ENCODE peak calls at places on chromosomes 6 and 20, in ten cellular contexts. E is head of caudate nucleus, V is A549, C is NCI-H2171 treated with DMSO at 0.1 percent for 48 hours, T is NCI-H1930, O is right cardiac atrium, I is fibroblast of lung, K is HS-5, N is LoVo, Z is cerebellum. A is an unnamed sample.

GRCh38 chr6:156028310-156029131 is 572.9 kb upstream of the NOX3 start:
- DNase-seq in C (no peak), N (no peak), O (no peak), K (no peak), T (no peak), I (peak; percentile 5), Z (no peak), E (no peak), V (no peak), A (no peak)

GRCh38 chr6:142474446-142475289 is 172.9 kb downstream of the ADGRG6 start:
- DNase-seq in Z (peak; percentile 27), C (peak; percentile 80), O (no peak), T (peak; percentile 16), E (peak; percentile 57), N (peak; percentile 52), V (peak; percentile 65), K (peak; percentile 46), I (peak; percentile 80), A (peak; percentile 71)

GRCh38 chr6:160167547-160168391 is 46.2 kb downstream of the SLC22A1 start:
- DNase-seq in T (no peak), K (no peak), C (peak; percentile 10), V (no peak), E (no peak), I (no peak), Z (no peak), O (no peak), N (no peak), A (no peak)

GRCh38 chr6:16398587-16398986 is 160.2 kb downstream of the GMPR start:
- DNase-seq in T (no peak), V (no peak), E (no peak), K (no peak), C (no peak), I (peak; percentile 67), Z (no peak), N (no peak), O (no peak), A (no peak)

GRCh38 chr6:149560736-149561135 is 5.4 kb upstream of the GINM1 start:
- DNase-seq in Z (no peak), O (no peak), C (peak; percentile 32), I (no peak), N (peak; percentile 9), E (no peak), K (no peak), V (peak; percentile 36), T (no peak), A (peak; percentile 65)

GRCh38 chr20:57657537-57658446 is 37.6 kb upstream of the ZBP1 start:
- DNase-seq in N (no peak), T (no peak), V (no peak), C (no peak), Z (no peak), I (no peak), O (peak; percentile 56), K (no peak), E (peak; percentile 77), A (no peak)

GRCh38 chr20:4966826-4967751 is 34.2 kb downstream of the SLC23A2 start:
- DNase-seq in Z (no peak), T (no peak), E (no peak), I (peak; percentile 28), O (no peak), C (no peak), V (peak; percentile 82), K (no peak), N (no peak), A (no peak)

GRCh38 chr20:61671559-61671958 is 394.1 kb downstream of the TAF4 start:
- DNase-seq in I (no peak), E (no peak), T (no peak), K (no peak), O (no peak), V (no peak), Z (no peak), N (no peak), C (no peak), A (no peak)

GRCh38 chr6:135353113-135353512 is 144.4 kb downstream of the AHI1 start:
- DNase-seq in N (no peak), O (no peak), Z (no peak), E (no peak), T (no peak), I (no peak), K (no peak), C (no peak), V (no peak), A (no peak)

GRCh38 chr6:74087898-74088297 is 391.9 kb downstream of the CD109 start:
- DNase-seq in N (no peak), V (no peak), Z (no peak), I (peak; percentile 69), O (no peak), C (no peak), K (no peak), T (no peak), E (no peak), A (no peak)

GRCh38 chr6:24930386-24930785 is 5.4 kb downstream of the RIPOR2 start:
- DNase-seq in E (no peak), N (peak; percentile 7), C (no peak), O (no peak), Z (no peak), V (no peak), I (peak; percentile 90), T (no peak), K (no peak), A (no peak)

GRCh38 chr20:46400253-46400652 is 6.2 kb downstream of the ELMO2 start:
- DNase-seq in C (no peak), O (peak; percentile 26), E (no peak), T (no peak), K (peak; percentile 44), V (no peak), Z (peak; percentile 57), N (no peak), I (peak; percentile 90), A (no peak)

GRCh38 chr20:57272883-57273282 is 6.4 kb upstream of the BMP7 start:
- DNase-seq in Z (no peak), O (no peak), N (no peak), I (no peak), E (no peak), V (no peak), T (no peak), C (no peak), K (no peak), A (no peak)

GRCh38 chr20:5886788-5887187 is 63.5 kb downstream of the TRMT6 start:
- DNase-seq in O (peak; percentile 31), T (no peak), E (no peak), K (no peak), I (peak; percentile 3), Z (no peak), C (peak; percentile 94), V (no peak), N (no peak), A (no peak)

GRCh38 chr6:149888659-149889058 is 9.3 kb downstream of the RAET1E start:
- DNase-seq in N (no peak), E (no peak), C (peak; percentile 39), K (no peak), I (peak; percentile 35), Z (no peak), O (no peak), T (no peak), V (peak; percentile 33), A (no peak)

GRCh38 chr6:39847216-39847615 is 55.0 kb downstream of the DAAM2 start:
- DNase-seq in T (no peak), N (no peak), O (peak; percentile 71), I (no peak), C (no peak), K (no peak), V (no peak), Z (no peak), E (peak; percentile 75), A (no peak)

GRCh38 chr6:122696853-122697252 is 82.7 kb upstream of the FABP7 start:
- DNase-seq in C (no peak), E (no peak), V (peak; percentile 21), T (no peak), Z (no peak), I (no peak), N (no peak), K (no peak), O (no peak), A (no peak)

GRCh38 chr6:155185544-155185943 is 78.3 kb upstream of the CLDN20 start:
- DNase-seq in N (peak; percentile 59), V (peak; percentile 59), K (no peak), C (no peak), O (no peak), I (no peak), T (no peak), E (no peak), Z (no peak), A (no peak)

GRCh38 chr6:155274533-155274932 is 10.7 kb downstream of the CLDN20 start:
- DNase-seq in N (no peak), O (no peak), V (no peak), C (no peak), K (peak; percentile 25), Z (no peak), E (no peak), I (peak; percentile 38), T (no peak), A (no peak)

GRCh38 chr6:167824591-167825041 is 2.1 kb upstream of the AFDN start:
- DNase-seq in Z (peak; percentile 20), K (no peak), O (no peak), V (no peak), T (no peak), I (no peak), E (peak; percentile 60), C (no peak), N (no peak), A (no peak)

GRCh38 chr20:49915380-49916145 is at the start of gene SPATA2:
- DNase-seq in K (peak; percentile 100), V (peak; percentile 97), T (peak; percentile 95), E (peak; percentile 99), I (peak; percentile 96), Z (peak; percentile 98), C (peak; percentile 92), N (peak; percentile 91), O (peak; percentile 98), A (peak; percentile 96)

GRCh38 chr20:14599613-14600012 is 262.2 kb upstream of the FLRT3 start:
- DNase-seq in K (no peak), I (no peak), C (no peak), Z (no peak), T (no peak), E (peak; percentile 64), O (no peak), V (no peak), N (no peak), A (no peak)

GRCh38 chr6:19377722-19378121 is 459.4 kb upstream of the ID4 start:
- DNase-seq in E (no peak), K (no peak), Z (no peak), N (no peak), O (no peak), C (no peak), T (no peak), V (no peak), I (no peak), A (no peak)

GRCh38 chr6:163173741-163174140 is 240.8 kb upstream of the QKI start:
- DNase-seq in V (no peak), Z (no peak), E (peak; percentile 31), I (no peak), K (no peak), N (no peak), C (no peak), T (no peak), O (no peak), A (no peak)

GRCh38 chr6:47016916-47017315 is 25.2 kb downstream of the ADGRF1 start:
- DNase-seq in K (no peak), E (no peak), V (no peak), N (no peak), Z (no peak), C (no peak), O (no peak), I (no peak), T (no peak), A (no peak)

GRCh38 chr6:107711953-107712522 is 112.1 kb downstream of the SCML4 start:
- DNase-seq in T (no peak), K (no peak), N (no peak), Z (no peak), I (no peak), C (no peak), O (no peak), E (no peak), V (no peak), A (no peak)

GRCh38 chr20:45407067-45407745 is 883 bp upstream of the DBNDD2 start:
- DNase-seq in N (peak; percentile 21), E (peak; percentile 78), C (peak; percentile 55), Z (peak; percentile 74), K (no peak), I (peak; percentile 14), V (no peak), O (peak; percentile 69), T (no peak), A (peak; percentile 17)

GRCh38 chr6:2630891-2631458 is 119.7 kb downstream of the MYLK4 start:
- DNase-seq in N (no peak), C (no peak), T (no peak), I (peak; percentile 89), V (peak; percentile 70), E (no peak), K (no peak), Z (no peak), O (no peak), A (no peak)